ENCODE peak calls at places on chromosomes 4 and X, in five cellular contexts. J, G, Q, N and U are unnamed samples.

GRCh38 chr4:75552452-75552851 is 3.4 kb upstream of the ODAPH start:
- DNase-seq in J (no peak), G (peak), Q (peak), N (no peak), U (no peak)

GRCh38 chr4:124423160-124423559 is 289.4 kb downstream of the ANKRD50 start:
- DNase-seq in J (no peak), G (peak), Q (peak), N (no peak), U (no peak)

GRCh38 chr4:94455081-94455480 is 3.3 kb downstream of the PDLIM5 start:
- DNase-seq in J (no peak), G (peak), Q (peak), N (no peak), U (no peak)

GRCh38 chrX:68146054-68146453 is 287.2 kb downstream of the OPHN1 start:
- DNase-seq in J (no peak), G (peak), Q (no peak), N (no peak), U (no peak)

GRCh38 chrX:2299871-2300270 is 200.9 kb downstream of the DHRSX start:
- DNase-seq in J (no peak), G (no peak), Q (no peak), N (no peak), U (no peak)

GRCh38 chrX:23317799-23318724 is 16.6 kb upstream of the PTCHD1 start:
- DNase-seq in J (peak), G (no peak), Q (no peak), N (peak), U (no peak)

GRCh38 chrX:41043950-41044349 is 41.3 kb upstream of the USP9X start:
- DNase-seq in J (no peak), G (no peak), Q (no peak), N (no peak), U (no peak)

GRCh38 chrX:140918398-140919043 is 83.9 kb upstream of the SPANXB1 start:
- DNase-seq in J (peak), G (peak), Q (peak), N (peak), U (peak)

GRCh38 chr4:99938243-99938753 is 8.1 kb downstream of the DNAJB14 start:
- DNase-seq in J (no peak), G (no peak), Q (no peak), N (no peak), U (no peak)

GRCh38 chrX:77087529-77088169 is 359.5 kb upstream of the FGF16 start:
- DNase-seq in J (no peak), G (no peak), Q (no peak), N (no peak), U (no peak)

GRCh38 chrX:123077671-123078070 is 106.4 kb upstream of the GRIA3 start:
- DNase-seq in J (no peak), G (no peak), Q (no peak), N (no peak), U (no peak)

GRCh38 chrX:129472116-129472515 is 51.2 kb downstream of the SMARCA1 start:
- DNase-seq in J (no peak), G (no peak), Q (peak), N (no peak), U (no peak)

GRCh38 chr4:73917081-73917501 is 47.9 kb downstream of the CXCL1 start:
- DNase-seq in J (no peak), G (peak), Q (peak), N (no peak), U (no peak)

GRCh38 chr4:72951628-72952027 is 117.9 kb downstream of the COX18 start:
- DNase-seq in J (no peak), G (no peak), Q (no peak), N (no peak), U (no peak)

GRCh38 chr4:4216668-4217067 is 10.1 kb downstream of the OTOP1 start:
- DNase-seq in J (peak), G (peak), Q (no peak), N (no peak), U (no peak)

GRCh38 chrX:15989716-15990115 is 133.6 kb upstream of the GRPR start:
- DNase-seq in J (no peak), G (no peak), Q (no peak), N (no peak), U (no peak)

GRCh38 chrX:148500428-148501120 is at the start of gene AFF2:
- DNase-seq in J (peak), G (peak), Q (no peak), N (peak), U (peak)

GRCh38 chrX:38205037-38205436 is 15.6 kb downstream of the SRPX start:
- DNase-seq in J (no peak), G (no peak), Q (no peak), N (no peak), U (no peak)

GRCh38 chr4:174505012-174505411 is 17.3 kb downstream of the HPGD start:
- DNase-seq in J (no peak), G (no peak), Q (no peak), N (no peak), U (no peak)
- H2BK12ac ChIP-seq in J (no peak), G (no peak), Q (no peak), N (no peak), U (no peak)

DNA sequence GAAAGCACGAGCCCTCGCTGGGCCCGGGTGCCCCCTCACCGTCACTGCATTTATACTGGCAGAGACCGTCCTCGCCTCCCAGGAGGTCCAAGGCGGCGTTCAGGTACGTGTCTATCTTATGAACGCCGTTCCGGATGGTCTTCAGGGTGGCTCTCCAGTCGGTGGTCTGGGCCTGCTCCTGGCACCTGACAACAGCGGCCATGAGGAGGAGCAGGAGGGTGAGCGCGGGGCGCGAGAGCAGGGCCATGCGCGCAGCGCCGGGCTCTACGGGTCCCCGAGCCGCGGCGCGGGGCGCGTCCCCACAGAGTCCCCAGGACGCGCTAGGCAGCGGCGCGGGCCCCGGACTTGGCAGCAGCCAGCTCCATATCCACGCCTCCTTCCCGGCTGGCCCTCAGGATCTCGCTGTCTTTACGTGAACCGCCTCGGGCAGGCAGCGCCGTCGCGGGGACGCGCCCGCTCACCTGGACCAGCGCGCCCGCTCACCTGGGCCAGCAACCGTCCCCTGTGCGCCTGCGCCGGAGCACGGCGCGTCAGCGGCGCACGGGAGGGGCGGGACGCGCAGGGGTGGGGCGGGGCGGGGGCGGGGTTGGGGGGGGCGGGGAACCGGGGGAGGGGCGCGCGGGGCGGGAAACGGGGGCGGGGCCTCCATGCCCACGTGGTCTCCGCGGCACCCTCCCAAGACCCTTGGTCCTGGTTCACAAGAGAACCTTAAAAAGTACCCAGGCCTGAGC is at the start of gene PLA2G12A:
- DNase-seq in J (peak), G (peak), Q (peak), N (peak), U (peak)
- H3K23ac ChIP-seq in J (peak), G (no peak), Q (no peak), N (no peak), U (peak)

DNA sequence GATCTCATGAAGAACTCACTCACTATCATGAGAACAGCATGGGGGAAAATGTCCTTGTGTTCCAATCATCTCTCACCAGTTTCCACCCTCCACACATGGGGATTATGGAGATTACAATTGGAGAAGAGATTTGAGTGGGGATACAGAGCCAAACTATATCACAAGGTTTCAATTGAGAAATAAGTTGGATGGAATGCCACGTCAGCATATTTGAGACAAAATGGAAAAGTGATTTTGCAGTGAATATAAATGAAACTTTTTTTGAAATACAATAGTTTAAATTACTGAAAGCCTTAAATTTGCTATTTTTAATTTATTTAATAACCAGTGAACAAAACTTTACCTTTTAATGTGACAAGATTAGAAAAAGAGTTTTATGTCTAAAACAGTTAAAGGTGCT is 494.1 kb downstream of the PRR32 start:
- DNase-seq in J (no peak), G (no peak), Q (no peak), N (no peak), U (no peak)
- H2BK12ac ChIP-seq in J (no peak), G (no peak), Q (no peak), N (no peak), U (no peak)

DNA sequence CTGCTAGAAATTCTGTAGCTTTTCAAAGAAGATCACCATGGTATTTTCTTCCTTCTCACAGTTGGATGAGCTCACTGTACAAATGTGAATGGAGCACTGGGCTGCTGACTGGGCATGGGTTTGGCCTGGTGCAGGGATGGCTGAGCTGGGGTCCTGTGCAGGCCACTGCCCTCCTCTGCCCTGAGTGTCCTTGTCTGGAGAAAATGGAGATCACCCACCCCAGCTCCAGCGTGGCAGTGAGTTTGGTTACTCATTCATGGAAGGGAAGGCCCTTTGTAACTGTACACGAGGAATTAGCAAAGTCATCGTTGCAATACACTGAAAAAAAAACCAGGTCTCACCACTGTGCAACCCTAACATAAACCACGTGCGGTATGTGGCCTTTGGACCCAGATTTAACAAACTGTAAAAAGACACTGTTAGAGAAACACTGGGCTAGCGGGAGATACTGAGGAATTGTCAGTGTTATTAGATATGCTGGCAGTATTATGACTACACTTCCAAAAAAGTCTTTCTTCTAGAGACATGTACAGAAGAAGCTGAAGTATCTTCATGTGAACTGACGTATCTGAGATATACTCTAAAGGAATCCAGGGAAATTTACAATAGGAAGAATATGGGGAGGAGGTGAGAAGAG is 16.1 kb upstream of the TBC1D14 start:
- DNase-seq in J (no peak), G (peak), Q (no peak), N (no peak), U (no peak)
- H3K23ac ChIP-seq in J (no peak), G (no peak), Q (no peak), N (no peak), U (no peak)

DNA sequence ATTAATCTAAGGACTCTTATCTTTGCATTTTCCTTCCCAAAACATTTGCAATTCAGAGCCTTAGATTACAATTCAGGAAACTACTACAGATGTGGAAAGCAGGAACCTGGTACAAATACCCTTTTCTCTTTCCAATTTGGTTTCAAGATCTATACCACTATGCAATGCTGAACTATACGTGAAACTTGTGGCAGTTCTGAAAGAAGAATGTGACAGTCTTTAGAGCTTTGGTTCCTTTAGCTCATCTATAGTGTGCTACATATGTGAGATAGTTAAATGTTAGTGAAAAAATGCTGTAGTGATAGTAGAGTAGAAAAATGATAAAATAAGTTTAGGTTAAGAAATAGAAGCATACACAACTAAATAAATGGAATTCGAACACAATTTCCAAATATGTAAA is 50.0 kb downstream of the CXXC4 start:
- DNase-seq in J (no peak), G (no peak), Q (no peak), N (no peak), U (no peak)
- H2BK12ac ChIP-seq in J (no peak), G (no peak), Q (no peak), N (no peak), U (no peak)

DNA sequence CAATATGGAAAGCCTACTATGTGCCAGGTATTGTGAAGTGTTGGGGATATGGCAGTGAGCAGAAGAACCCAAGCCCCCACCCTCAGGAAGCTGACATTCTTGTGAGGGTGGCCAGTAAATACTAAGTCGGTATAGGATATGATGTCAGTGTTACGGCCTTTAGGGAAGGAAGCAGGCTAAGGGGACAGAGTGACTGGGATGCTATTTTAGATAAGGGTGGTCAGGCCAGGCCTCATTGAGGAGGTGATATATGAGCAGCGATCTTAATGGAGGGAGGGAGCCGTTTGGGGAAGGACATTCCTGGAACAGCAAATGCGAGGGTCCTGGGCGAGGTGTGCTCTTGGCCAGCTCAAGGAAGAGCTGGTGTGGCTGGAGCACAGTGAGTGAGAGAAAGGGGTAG is 2.0 kb downstream of the ATP6AP1 start:
- DNase-seq in J (no peak), G (no peak), Q (no peak), N (no peak), U (no peak)
- H3K23ac ChIP-seq in J (no peak), G (no peak), Q (no peak), N (no peak), U (no peak)

GRCh38 chr4:95590615-95591014 is 41.8 kb upstream of the UNC5C start:
- DNase-seq in J (no peak), G (no peak), Q (no peak), N (no peak), U (no peak)

GRCh38 chr4:95596676-95597075 is 47.9 kb upstream of the UNC5C start:
- DNase-seq in J (no peak), G (no peak), Q (no peak), N (no peak), U (no peak)

GRCh38 chr4:95591278-95591677 is 42.5 kb upstream of the UNC5C start:
- DNase-seq in J (no peak), G (peak), Q (no peak), N (no peak), U (no peak)

GRCh38 chr4:95593992-95594391 is 45.2 kb upstream of the UNC5C start:
- DNase-seq in J (no peak), G (no peak), Q (no peak), N (no peak), U (no peak)

DNA sequence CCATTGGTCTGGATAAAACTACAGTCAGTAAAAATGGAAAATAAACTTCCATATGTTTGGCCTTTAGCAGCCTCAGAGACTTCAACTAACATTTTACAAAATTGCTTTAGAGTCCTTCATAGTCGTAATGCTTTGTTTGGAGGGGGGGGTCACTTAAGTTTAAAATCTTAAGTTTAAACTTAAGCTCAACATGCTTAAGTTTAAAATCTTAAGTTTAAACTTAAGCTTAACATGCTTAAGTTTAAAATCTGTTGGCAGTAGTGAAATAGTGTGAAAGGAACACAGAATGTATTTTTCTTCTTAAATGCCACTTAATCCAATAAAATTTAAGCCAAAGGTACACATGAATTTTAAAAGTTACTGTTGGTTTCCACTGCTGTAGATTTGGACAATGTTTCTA is 45.9 kb upstream of the UNC5C start:
- DNase-seq in J (no peak), G (no peak), Q (no peak), N (no peak), U (no peak)
- H2BK12ac ChIP-seq in J (no peak), G (no peak), Q (no peak), N (no peak), U (no peak)

GRCh38 chrX:19569121-19569805 is 54.0 kb upstream of the MAP3K15 start:
- DNase-seq in J (no peak), G (no peak), Q (no peak), N (no peak), U (no peak)

GRCh38 chrX:19564606-19565005 is 49.3 kb upstream of the MAP3K15 start:
- DNase-seq in J (no peak), G (no peak), Q (no peak), N (no peak), U (no peak)

GRCh38 chrX:19568422-19568821 is 53.1 kb upstream of the MAP3K15 start:
- DNase-seq in J (no peak), G (no peak), Q (no peak), N (no peak), U (no peak)

GRCh38 chrX:19565605-19566004 is 50.3 kb upstream of the MAP3K15 start:
- DNase-seq in J (no peak), G (no peak), Q (no peak), N (no peak), U (no peak)

DNA sequence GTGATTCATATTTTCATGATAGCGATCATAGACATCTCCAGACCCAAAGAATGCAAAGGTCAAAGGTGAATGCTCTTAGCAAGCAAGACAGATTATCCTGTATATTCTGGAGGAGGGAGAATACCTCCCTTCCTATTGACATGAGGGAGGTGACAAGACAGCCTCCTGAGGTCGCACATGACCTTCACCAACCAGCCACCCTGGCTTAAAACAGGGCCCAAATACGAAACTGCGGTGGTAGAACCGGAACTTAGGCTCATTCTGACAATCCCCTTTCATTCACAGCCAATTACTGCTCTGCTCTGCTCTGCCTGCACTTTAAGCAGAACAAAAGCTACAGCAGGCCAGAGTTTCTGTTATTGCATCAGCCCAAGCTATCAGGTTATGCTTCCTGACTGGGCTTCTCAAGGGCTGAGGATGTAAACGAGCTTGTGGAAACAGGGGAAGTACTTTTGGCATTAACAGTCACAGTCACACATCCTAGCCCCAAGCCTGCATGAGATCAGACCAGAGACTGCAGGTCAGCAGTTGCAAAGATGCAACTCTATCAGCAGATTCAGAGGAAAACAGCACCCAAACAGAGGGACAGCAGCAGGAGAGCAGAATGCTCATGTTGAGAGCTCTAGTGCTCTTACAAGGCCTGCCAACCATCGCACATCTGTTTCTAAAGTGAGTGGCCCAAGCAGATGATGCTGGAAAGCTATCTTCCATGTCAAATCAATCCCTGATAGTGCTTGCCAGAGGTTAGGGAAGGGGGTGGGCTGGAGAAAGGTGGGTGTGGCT is 51.2 kb upstream of the MAP3K15 start:
- DNase-seq in J (no peak), G (peak), Q (no peak), N (no peak), U (no peak)
- H3K23ac ChIP-seq in J (no peak), G (no peak), Q (no peak), N (no peak), U (no peak)

DNA sequence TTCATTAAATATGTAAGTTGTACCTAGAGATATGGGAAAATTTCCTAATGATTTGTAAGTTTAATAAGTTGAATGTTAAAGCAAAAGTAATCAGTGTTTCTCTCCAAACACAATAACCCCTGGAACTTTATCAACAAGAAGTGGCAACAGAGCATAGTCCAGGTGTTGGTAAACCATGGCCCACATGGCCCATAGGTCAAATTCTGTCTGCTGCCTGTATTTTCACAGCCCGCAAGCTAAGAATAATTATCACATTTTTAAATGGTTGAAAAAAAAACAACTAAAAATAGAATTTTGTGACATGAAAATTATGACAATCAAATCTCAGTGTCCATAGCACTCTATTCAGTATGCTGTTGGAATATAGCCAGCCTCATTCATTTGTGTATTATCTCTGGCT is 395.9 kb downstream of the GASK1B start:
- DNase-seq in J (no peak), G (no peak), Q (no peak), N (no peak), U (no peak)
- H2BK12ac ChIP-seq in J (no peak), G (no peak), Q (no peak), N (no peak), U (no peak)